ENCODE peak calls at places on chromosome 4, in five cellular contexts. S is lower lobe of right lung; A is omental fat pad; G is CD4-positive, alpha-beta T cell; O is activated CD4-positive, alpha-beta T cell treated with anti-CD3 and anti-CD28 coated beads, Interleukin-2, amount 50 U/mL, for 1 hour. I is an unnamed sample.

GRCh38 chr4:24103434-24104168 is 213.8 kb upstream of the PPARGC1A start:
- DNase-seq in A (no peak), G (no peak), O (no peak), S (no peak), I (no peak)

GRCh38 chr4:82268050-82268825 is 105.6 kb downstream of the HNRNPD start:
- DNase-seq in O (peak), S (peak), G (peak), A (no peak), I (peak)

GRCh38 chr4:40306991-40307390 is 28.1 kb upstream of the CHRNA9 start:
- DNase-seq in A (no peak), S (no peak), O (no peak), G (no peak), I (no peak)

GRCh38 chr4:99815597-99816011 is 1.0 kb upstream of the DAPP1 start:
- DNase-seq in G (no peak), A (no peak), S (peak), O (no peak), I (no peak)

GRCh38 chr4:121238461-121238860 is 74.3 kb upstream of the TNIP3 start:
- DNase-seq in S (no peak), A (no peak), G (no peak), O (no peak), I (no peak)

GRCh38 chr4:1075266-1075665 is 38.1 kb downstream of the RNF212 start:
- DNase-seq in A (no peak), S (no peak), O (no peak), G (no peak), I (peak)

GRCh38 chr4:146548443-146548842 is 26.7 kb upstream of the SLC10A7 start:
- DNase-seq in G (no peak), A (no peak), O (no peak), S (no peak), I (no peak)

GRCh38 chr4:153223935-153224334 is 19.7 kb downstream of the TRIM2 start:
- DNase-seq in O (no peak), G (no peak), A (no peak), S (no peak), I (no peak)

GRCh38 chr4:123589361-123589760 is 192.8 kb downstream of the SPRY1 start:
- DNase-seq in S (no peak), G (no peak), A (no peak), O (no peak), I (no peak)

GRCh38 chr4:39331191-39331590 is 35.0 kb downstream of the RFC1 start:
- DNase-seq in O (no peak), S (no peak), A (no peak), G (no peak), I (no peak)

GRCh38 chr4:86498560-86499166 is 95.5 kb upstream of the PTPN13 start:
- DNase-seq in G (no peak), A (no peak), S (no peak), O (no peak), I (no peak)

GRCh38 chr4:24915121-24915922 is 2.5 kb upstream of the CCDC149 start:
- DNase-seq in A (no peak), S (no peak), G (no peak), O (no peak), I (no peak)

GRCh38 chr4:91058345-91058744 is 931.2 kb downstream of the CCSER1 start:
- DNase-seq in A (no peak), O (no peak), S (no peak), G (no peak), I (no peak)

GRCh38 chr4:94452476-94453300 is 946 bp downstream of the PDLIM5 start:
- DNase-seq in O (peak), S (peak), A (peak), G (no peak), I (peak)

GRCh38 chr4:154491341-154491679 is 289 bp downstream of the DCHS2 start:
- DNase-seq in A (no peak), S (no peak), O (no peak), G (no peak), I (no peak)

I was measured in tibial artery.